ENCODE peak calls at places on chromosomes 7 and 10, in ten cellular contexts. W is GM06990; O is AG04449; I is testis; X is GM12878; T is CD8-positive, alpha-beta T cell; D is neural progenitor cell; P is psoas muscle; L is nephron progenitor cell; E is fibroblast of lung. F is an unnamed sample.

GRCh38 chr7:19916011-19916410 is 142.6 kb upstream of the TMEM196 start:
- DNase-seq in W (no peak), O (no peak), I (no peak), X (no peak), T (no peak), D (no peak), P (no peak), L (no peak), E (peak), F (no peak)

GRCh38 chr10:6328708-6329423 is 126.1 kb downstream of the PFKFB3 start:
- DNase-seq in W (no peak), O (no peak), I (no peak), X (no peak), T (no peak), D (no peak), P (peak), L (no peak), E (no peak), F (no peak)

GRCh38 chr10:69061305-69062161 is 26.4 kb upstream of the SRGN start:
- DNase-seq in W (peak), O (peak), I (peak), X (no peak), T (peak), D (no peak), P (peak), L (no peak), E (peak), F (no peak)

GRCh38 chr7:158516524-158516923 is 71.1 kb downstream of the PTPRN2 start:
- DNase-seq in W (no peak), O (no peak), I (no peak), X (no peak), T (no peak), D (no peak), P (no peak), L (no peak), E (no peak), F (no peak)

GRCh38 chr7:117775826-117776623 is 97.2 kb downstream of the CTTNBP2 start:
- DNase-seq in W (no peak), O (no peak), I (no peak), X (no peak), T (no peak), D (no peak), P (no peak), L (no peak), E (no peak), F (no peak)

GRCh38 chr10:110833234-110833940 is 38.3 kb upstream of the PDCD4 start:
- DNase-seq in W (no peak), O (no peak), I (no peak), X (no peak), T (no peak), D (no peak), P (no peak), L (peak), E (no peak), F (no peak)

GRCh38 chr7:129100827-129101166 is 43.7 kb upstream of the TSPAN33 start:
- DNase-seq in W (no peak), O (no peak), I (no peak), X (no peak), T (no peak), D (no peak), P (no peak), L (no peak), E (no peak), F (no peak)

GRCh38 chr10:90125966-90126600 is 424.7 kb downstream of the KIF20B start:
- DNase-seq in W (no peak), O (no peak), I (no peak), X (no peak), T (no peak), D (no peak), P (no peak), L (no peak), E (peak), F (no peak)

GRCh38 chr10:485776-486572 is 203.5 kb downstream of the DIP2C start:
- DNase-seq in W (no peak), O (no peak), I (no peak), X (no peak), T (no peak), D (no peak), P (peak), L (no peak), E (no peak), F (no peak)

GRCh38 chr10:93815304-93816091 is 57.8 kb downstream of the LGI1 start:
- DNase-seq in W (no peak), O (no peak), I (peak), X (no peak), T (no peak), D (peak), P (no peak), L (peak), E (no peak), F (no peak)

GRCh38 chr7:95545007-95545615 is 51.2 kb downstream of the PDK4 start:
- DNase-seq in W (no peak), O (no peak), I (peak), X (no peak), T (no peak), D (peak), P (no peak), L (peak), E (peak), F (peak)

GRCh38 chr10:67818323-67818722 is 19.7 kb downstream of the DNAJC12 start:
- DNase-seq in W (no peak), O (no peak), I (no peak), X (no peak), T (no peak), D (no peak), P (no peak), L (no peak), E (peak), F (no peak)

GRCh38 chr10:77800738-77801266 is 125.8 kb downstream of the DLG5 start:
- DNase-seq in W (no peak), O (no peak), I (no peak), X (no peak), T (no peak), D (no peak), P (no peak), L (no peak), E (peak), F (no peak)

GRCh38 chr7:47737606-47738005 is 155.7 kb upstream of the TNS3 start:
- DNase-seq in W (no peak), O (no peak), I (no peak), X (no peak), T (no peak), D (no peak), P (no peak), L (no peak), E (no peak), F (no peak)

GRCh38 chr10:26780106-26780792 is 80.5 kb downstream of the ABI1 start:
- DNase-seq in W (no peak), O (no peak), I (no peak), X (no peak), T (no peak), D (no peak), P (no peak), L (no peak), E (no peak), F (no peak)

GRCh38 chr10:3853547-3853989 is 68.6 kb upstream of the KLF6 start:
- DNase-seq in W (no peak), O (no peak), I (no peak), X (no peak), T (no peak), D (no peak), P (no peak), L (no peak), E (peak), F (no peak)

GRCh38 chr7:94392391-94392782 is 2.3 kb upstream of the COL1A2 start:
- DNase-seq in W (no peak), O (no peak), I (no peak), X (no peak), T (no peak), D (no peak), P (no peak), L (no peak), E (no peak), F (no peak)

GRCh38 chr7:34750636-34751035 is 92.6 kb downstream of the NPSR1 start:
- DNase-seq in W (no peak), O (no peak), I (no peak), X (no peak), T (no peak), D (no peak), P (no peak), L (no peak), E (no peak), F (no peak)

GRCh38 chr10:124690971-124691370 is 53.2 kb downstream of the FAM53B start:
- DNase-seq in W (no peak), O (no peak), I (no peak), X (no peak), T (no peak), D (no peak), P (no peak), L (no peak), E (no peak), F (no peak)

GRCh38 chr7:10237306-10237705 is 736.4 kb upstream of the PHF14 start:
- DNase-seq in W (no peak), O (no peak), I (no peak), X (no peak), T (no peak), D (no peak), P (no peak), L (no peak), E (peak), F (no peak)

GRCh38 chr7:143507094-143507518 is 29.4 kb downstream of the TAS2R41 start:
- DNase-seq in W (no peak), O (no peak), I (no peak), X (no peak), T (no peak), D (no peak), P (no peak), L (no peak), E (no peak), F (no peak)

GRCh38 chr10:35465601-35466140 is 129.4 kb downstream of the CCNY start:
- DNase-seq in W (no peak), O (no peak), I (no peak), X (no peak), T (no peak), D (no peak), P (no peak), L (no peak), E (no peak), F (no peak)

GRCh38 chr7:115477193-115477651 is 553.3 kb downstream of the TFEC start:
- DNase-seq in W (no peak), O (no peak), I (peak), X (no peak), T (no peak), D (peak), P (peak), L (peak), E (peak), F (peak)

GRCh38 chr7:157299613-157300405 is 37.0 kb upstream of the DNAJB6 start:
- DNase-seq in W (no peak), O (no peak), I (no peak), X (no peak), T (no peak), D (no peak), P (peak), L (peak), E (peak), F (no peak)

GRCh38 chr7:22001345-22002004 is 55.8 kb upstream of the CDCA7L start:
- DNase-seq in W (peak), O (peak), I (no peak), X (peak), T (no peak), D (peak), P (no peak), L (peak), E (peak), F (peak)

GRCh38 chr10:44975487-44976331 is 2.9 kb downstream of the DEPP1 start:
- DNase-seq in W (no peak), O (no peak), I (peak), X (no peak), T (no peak), D (peak), P (peak), L (no peak), E (peak), F (no peak)

GRCh38 chr10:133390597-133391248 is 3.2 kb upstream of the MTG1 start:
- DNase-seq in W (peak), O (no peak), I (no peak), X (no peak), T (no peak), D (no peak), P (no peak), L (no peak), E (no peak), F (no peak)

GRCh38 chr10:35896011-35896410 is 253.9 kb upstream of the FZD8 start:
- DNase-seq in W (no peak), O (no peak), I (no peak), X (no peak), T (no peak), D (no peak), P (no peak), L (no peak), E (peak), F (no peak)

GRCh38 chr10:21363087-21363752 is 162.3 kb downstream of the SKIDA1 start:
- DNase-seq in W (no peak), O (no peak), I (peak), X (no peak), T (no peak), D (no peak), P (no peak), L (no peak), E (no peak), F (no peak)

GRCh38 chr7:102079140-102080002 is 207.3 kb upstream of the SH2B2 start:
- DNase-seq in W (no peak), O (no peak), I (no peak), X (no peak), T (no peak), D (peak), P (no peak), L (no peak), E (no peak), F (no peak)

GRCh38 chr7:25579688-25580075 is 351.4 kb upstream of the NPVF start:
- DNase-seq in W (no peak), O (no peak), I (no peak), X (no peak), T (no peak), D (no peak), P (no peak), L (no peak), E (no peak), F (no peak)

GRCh38 chr7:150307129-150307528 is 16.0 kb upstream of the LRRC61 start:
- DNase-seq in W (no peak), O (no peak), I (no peak), X (no peak), T (no peak), D (no peak), P (no peak), L (no peak), E (no peak), F (no peak)

GRCh38 chr10:78301481-78301880 is 267.8 kb downstream of the RPS24 start:
- DNase-seq in W (no peak), O (no peak), I (no peak), X (no peak), T (peak), D (no peak), P (no peak), L (no peak), E (no peak), F (no peak)

GRCh38 chr7:291302-292092 is 1.5 kb downstream of the FOXL3 start:
- DNase-seq in W (no peak), O (no peak), I (no peak), X (no peak), T (no peak), D (no peak), P (no peak), L (no peak), E (peak), F (no peak)

GRCh38 chr10:58756126-58756525 is 243.5 kb downstream of the BICC1 start:
- DNase-seq in W (no peak), O (no peak), I (no peak), X (no peak), T (no peak), D (no peak), P (no peak), L (no peak), E (peak), F (no peak)

DNA sequence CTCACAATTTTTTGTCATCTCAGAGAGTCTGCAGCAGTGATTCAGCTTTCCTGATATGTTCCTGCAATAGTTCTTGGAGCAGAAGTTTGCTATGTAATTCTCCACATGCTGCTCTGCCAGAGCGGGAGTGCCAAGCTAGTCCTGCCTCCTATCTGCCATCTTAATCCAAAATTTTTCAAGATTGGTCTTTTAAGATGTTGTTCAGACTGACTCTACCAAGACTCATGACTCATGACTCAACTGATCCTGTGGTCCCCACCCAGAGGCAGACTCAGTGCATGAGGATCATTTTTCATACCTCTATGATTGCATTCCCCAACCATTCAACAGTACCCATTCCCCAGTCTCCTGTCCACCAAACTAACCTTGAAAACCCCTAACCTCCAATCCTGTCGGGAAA is 470.8 kb downstream of the INHBA start:
- DNase-seq in W (no peak), O (no peak), I (no peak), X (no peak), T (no peak), D (no peak), P (no peak), L (no peak), E (peak), F (no peak)
- TF ChIP-seq CTCF in W (no peak), O (no peak), I (no peak), X (no peak), T (no peak), D (peak), P (no peak), L (no peak), E (no peak), F (no peak)

GRCh38 chr10:96586419-96587254 is at the start of gene TM9SF3:
- DNase-seq in W (peak), O (no peak), I (peak), X (no peak), T (peak), D (peak), P (peak), L (peak), E (peak), F (peak)
- TF ChIP-seq CTCF in W (no peak), O (peak), I (no peak), X (no peak), T (no peak), D (no peak), P (no peak), L (no peak), E (no peak), F (no peak)

GRCh38 chr10:101061814-101062230 is at the start of gene KAZALD1:
- DNase-seq in W (no peak), O (no peak), I (no peak), X (no peak), T (no peak), D (no peak), P (no peak), L (peak), E (no peak), F (no peak)

GRCh38 chr10:101063162-101063525 is 1.4 kb downstream of the KAZALD1 start:
- DNase-seq in W (no peak), O (no peak), I (no peak), X (no peak), T (no peak), D (no peak), P (no peak), L (no peak), E (no peak), F (peak)

GRCh38 chr10:101063548-101064414 is 2.0 kb downstream of the KAZALD1 start:
- DNase-seq in W (no peak), O (no peak), I (no peak), X (no peak), T (no peak), D (peak), P (no peak), L (no peak), E (no peak), F (peak)

GRCh38 chr10:101060951-101061813 is 607 bp upstream of the KAZALD1 start:
- DNase-seq in W (peak), O (peak), I (peak), X (peak), T (peak), D (peak), P (peak), L (peak), E (peak), F (peak)

GRCh38 chr10:101062231-101063161 is 707 bp downstream of the KAZALD1 start:
- DNase-seq in W (peak), O (no peak), I (peak), X (no peak), T (peak), D (peak), P (peak), L (peak), E (peak), F (peak)
- TF ChIP-seq CTCF in W (peak), O (peak), I (peak), X (peak), T (peak), D (peak), P (peak), L (peak), E (peak), F (peak)

DNA sequence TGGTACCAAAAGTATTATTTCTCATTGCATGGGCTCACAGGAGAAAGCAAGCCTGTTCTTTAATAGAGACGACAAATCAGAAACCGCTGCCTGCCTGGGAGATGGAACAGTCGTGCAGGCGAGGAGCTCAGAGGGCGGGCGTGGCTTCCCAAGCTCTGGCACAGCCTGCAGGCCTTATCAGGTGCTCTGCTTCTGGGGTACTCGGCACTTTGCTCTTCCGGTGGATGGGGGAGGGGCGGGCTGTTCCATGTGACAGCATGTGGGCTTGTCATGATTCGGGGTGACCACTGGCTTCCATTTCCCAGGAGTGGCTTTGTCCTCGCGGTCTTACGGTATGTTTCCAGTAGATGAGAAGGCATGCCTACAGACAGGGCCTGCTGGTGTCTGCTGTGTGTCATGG is 228.6 kb downstream of the MGMT start:
- DNase-seq in W (no peak), O (no peak), I (no peak), X (no peak), T (no peak), D (no peak), P (no peak), L (no peak), E (no peak), F (no peak)
- TF ChIP-seq CTCF in W (no peak), O (no peak), I (no peak), X (no peak), T (no peak), D (no peak), P (no peak), L (no peak), E (no peak), F (no peak)

DNA sequence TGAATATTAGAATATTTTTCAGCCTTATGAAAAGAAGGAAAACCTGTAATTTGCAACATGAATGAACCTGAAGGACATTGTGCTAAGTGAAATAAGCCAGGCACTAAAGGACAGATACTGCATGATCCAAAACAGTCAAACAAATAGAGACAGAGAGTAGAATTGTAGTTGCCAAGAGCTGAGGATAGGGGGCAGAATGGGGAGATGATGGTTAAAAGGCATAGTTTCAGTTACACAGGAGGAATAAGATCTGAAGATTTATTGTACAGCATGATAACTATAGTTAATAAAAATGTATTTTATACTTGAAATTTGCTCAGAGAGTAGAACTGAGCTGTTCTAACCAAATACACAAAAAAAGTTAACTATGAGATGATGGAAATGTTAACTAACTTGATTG is 149.0 kb upstream of the TMEM106B start:
- DNase-seq in W (no peak), O (no peak), I (no peak), X (no peak), T (no peak), D (no peak), P (no peak), L (no peak), E (no peak), F (no peak)
- TF ChIP-seq CTCF in W (peak), O (peak), I (no peak), X (peak), T (no peak), D (peak), P (no peak), L (no peak), E (peak), F (peak)

DNA sequence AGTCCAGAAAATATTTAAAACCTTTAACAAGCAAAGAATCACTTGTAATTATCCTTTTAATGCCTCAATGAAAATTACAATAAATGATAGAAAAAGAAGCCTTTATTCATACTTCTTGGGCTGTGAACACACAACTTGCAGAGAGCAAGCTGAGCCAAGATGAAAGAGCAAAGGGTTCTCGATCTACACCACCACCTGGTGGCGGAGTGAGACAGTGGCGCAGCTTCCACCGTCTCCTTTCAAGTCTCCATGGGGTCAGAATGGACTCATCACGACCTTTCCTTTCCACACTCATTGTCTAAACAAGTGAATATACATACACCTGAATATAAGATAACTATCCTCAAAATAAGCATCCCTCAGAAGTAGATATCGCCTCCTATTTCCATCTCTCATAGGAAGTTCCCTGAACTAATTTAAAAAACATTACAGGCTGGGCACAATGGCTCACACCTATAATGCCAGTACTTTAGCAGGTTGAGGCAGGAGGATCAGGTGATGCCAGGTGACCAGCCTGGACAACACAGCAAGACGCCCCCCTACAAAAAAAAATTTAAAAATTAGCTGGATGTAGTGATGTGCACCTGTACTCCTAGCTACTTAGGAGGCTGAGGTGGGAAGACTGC is 40.7 kb downstream of the ATE1 start:
- DNase-seq in W (peak), O (peak), I (peak), X (no peak), T (peak), D (peak), P (no peak), L (peak), E (peak), F (peak)
- TF ChIP-seq CTCF in W (peak), O (peak), I (no peak), X (peak), T (no peak), D (peak), P (peak), L (peak), E (peak), F (peak)

GRCh38 chr7:122092964-122093797 is 50.9 kb downstream of the AASS start:
- DNase-seq in W (peak), O (peak), I (peak), X (peak), T (peak), D (peak), P (peak), L (peak), E (peak), F (peak)
- TF ChIP-seq CTCF in W (peak), O (peak), I (peak), X (peak), T (no peak), D (peak), P (peak), L (peak), E (peak), F (peak)